ENCODE peak calls at places on chromosomes 13 and 19, in four cellular contexts. P is OCI-LY7, G is HCT116, T is GM23338. O is an unnamed sample. For H3K79me2, the result is how much of the 10 kb centered on the place peaks cover.

GRCh38 chr13:87678353-87678752 is 7.2 kb downstream of the SLITRK5 start:
- DNase-seq in P (peak), G (no peak), T (no peak), O (no peak)

GRCh38 chr19:34838753-34839431 is 65.9 kb upstream of the ZNF599 start:
- DNase-seq in P (no peak), G (no peak), T (peak), O (no peak)

GRCh38 chr19:32339988-32340874 is 5.2 kb upstream of the ZNF507 start:
- DNase-seq in P (peak), G (no peak), T (peak), O (no peak)

GRCh38 chr19:46601318-46602224 is at the start of gene CALM3:
- DNase-seq in P (peak), G (no peak), T (peak), O (no peak)

GRCh38 chr19:17348700-17349099 is 11.3 kb downstream of the GTPBP3 start:
- DNase-seq in P (no peak), G (no peak), T (peak), O (no peak)

GRCh38 chr13:54636231-54636630 is 1607.6 kb downstream of the OLFM4 start:
- DNase-seq in P (no peak), G (no peak), T (no peak), O (no peak)

GRCh38 chr13:99955747-99956472 is 15.7 kb downstream of the ZIC5 start:
- DNase-seq in P (no peak), G (no peak), T (peak), O (no peak)

GRCh38 chr19:46759817-46760333 is 13.6 kb upstream of the STRN4 start:
- DNase-seq in P (no peak), G (no peak), T (peak), O (no peak)

GRCh38 chr13:99354371-99354951 is 47.3 kb upstream of the GPR183 start:
- DNase-seq in P (no peak), G (no peak), T (no peak), O (no peak)

DNA sequence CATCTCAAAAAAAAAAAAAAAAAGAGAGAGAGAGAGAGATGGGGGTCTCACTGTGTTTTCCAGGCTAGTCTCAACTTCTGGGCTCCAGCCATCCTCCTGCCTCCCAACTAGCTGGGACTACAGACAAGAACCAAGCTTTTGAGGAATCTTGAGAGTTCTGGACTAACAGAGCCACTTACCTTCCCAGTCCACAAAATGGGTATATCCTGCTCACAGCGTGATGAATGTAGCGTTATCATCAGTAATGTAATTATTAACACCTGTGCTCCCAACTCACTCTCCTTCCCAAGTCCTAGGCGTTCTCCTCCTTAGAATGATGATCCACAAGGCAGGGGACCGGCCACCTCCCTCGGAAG is 4.6 kb upstream of the NANOS3 start:
- DNase-seq in P (no peak), G (no peak), T (no peak), O (no peak)
- H3K79me2 ChIP-seq in P (under half), G (under half), T (under half), O (under half)

GRCh38 chr13:20501139-20501538 is 24.5 kb downstream of the CRYL1 start:
- DNase-seq in P (no peak), G (no peak), T (no peak), O (no peak)
- H3K79me2 ChIP-seq in P (under half), G (under half), T (under half), O (under half)

GRCh38 chr19:3551808-3552095 is 5.6 kb downstream of the MFSD12 start:
- DNase-seq in P (no peak), G (no peak), T (no peak), O (no peak)
- H3K79me2 ChIP-seq in P (under half), G (half or more), T (under half), O (under half)

GRCh38 chr19:29712744-29713516 is 2.1 kb downstream of the C19orf12 start:
- DNase-seq in P (no peak), G (no peak), T (no peak), O (no peak)
- H3K79me2 ChIP-seq in P (under half), G (under half), T (under half), O (under half)

DNA sequence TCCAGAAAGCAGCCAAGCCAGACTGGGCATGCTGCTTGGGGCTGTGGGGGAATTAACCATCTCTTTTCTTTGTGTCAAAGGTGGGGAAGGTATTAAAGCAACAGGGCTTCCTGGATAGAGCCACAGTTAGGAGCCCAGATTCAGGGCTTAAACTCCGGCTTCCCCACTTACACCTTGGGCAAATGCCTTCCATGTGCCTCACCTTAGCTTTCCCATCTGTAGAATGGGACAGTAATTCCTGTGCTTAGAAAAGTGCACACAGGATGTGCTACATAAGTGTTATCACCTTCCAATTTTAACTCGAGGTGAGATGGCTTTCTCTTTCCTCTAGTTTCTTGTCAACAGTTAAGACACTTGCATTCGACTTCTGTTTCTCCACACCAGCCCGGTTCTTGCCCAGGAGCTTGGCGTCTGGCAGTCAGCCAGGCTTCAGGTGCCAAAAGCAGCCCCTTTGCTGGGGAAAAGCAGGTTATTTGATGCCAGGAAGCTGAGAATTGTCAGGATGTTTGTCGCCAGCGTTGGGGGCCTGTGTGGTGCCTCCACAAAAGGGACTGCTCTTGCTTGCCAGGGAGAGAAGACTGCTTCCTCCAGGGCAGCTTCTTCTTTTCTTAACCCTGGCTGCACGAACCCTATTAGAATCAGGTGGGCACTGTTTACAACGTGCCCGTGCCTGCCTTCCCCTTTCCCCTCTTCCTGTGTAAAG is 79.2 kb downstream of the SIPA1L3 start:
- DNase-seq in P (peak), G (no peak), T (no peak), O (no peak)
- H3K79me2 ChIP-seq in P (under half), G (half or more), T (under half), O (under half)

GRCh38 chr13:51659276-51660127 is 75.2 kb downstream of the WDFY2 start:
- DNase-seq in P (no peak), G (no peak), T (no peak), O (no peak)
- H3K79me2 ChIP-seq in P (under half), G (under half), T (half or more), O (half or more)

DNA sequence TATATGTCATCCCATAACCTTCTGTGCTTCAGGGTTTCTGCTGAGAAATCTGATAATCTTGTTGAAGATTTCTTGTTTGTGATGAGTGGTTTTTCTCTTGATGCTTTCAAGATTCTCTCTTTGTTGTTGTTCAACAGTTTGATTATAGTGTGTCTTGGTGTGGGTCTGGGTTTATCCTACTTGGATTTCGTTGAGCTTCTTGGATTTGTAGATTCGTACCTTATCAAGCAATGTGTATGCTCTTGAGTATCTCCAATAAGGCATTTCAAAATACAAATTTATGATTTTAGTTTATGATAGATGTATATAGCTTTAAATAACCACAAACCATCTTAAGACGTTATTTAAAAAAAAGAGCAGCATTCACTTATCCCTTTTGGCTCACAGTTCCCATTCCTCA is 57.5 kb downstream of the URI1 start:
- DNase-seq in P (no peak), G (no peak), T (no peak), O (no peak)
- H3K79me2 ChIP-seq in P (half or more), G (half or more), T (half or more), O (half or more)

DNA sequence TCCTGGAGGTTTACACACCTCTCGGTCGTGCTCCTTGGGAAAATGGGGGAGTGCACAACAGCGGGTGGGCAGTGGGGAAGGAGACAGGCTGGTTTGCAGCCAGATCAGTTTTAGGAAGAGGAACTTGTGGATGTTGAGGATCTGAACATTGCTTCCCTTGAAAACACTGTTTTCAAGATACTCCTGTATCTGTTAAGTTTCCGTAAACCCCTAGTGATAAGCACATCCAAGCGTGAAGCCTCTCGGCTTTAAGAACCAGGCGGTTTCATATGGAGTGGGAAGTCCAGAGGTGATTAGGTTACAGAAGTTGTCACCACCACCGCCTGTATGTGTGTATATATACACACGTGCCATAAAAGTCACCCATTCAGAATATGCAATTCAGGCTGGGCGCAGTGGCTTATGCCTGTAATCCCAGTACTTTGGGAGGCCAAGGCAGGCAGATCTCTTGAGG is 47.4 kb downstream of the SIPA1L3 start:
- DNase-seq in P (no peak), G (no peak), T (no peak), O (no peak)
- H3K79me2 ChIP-seq in P (half or more), G (half or more), T (half or more), O (under half)